ENCODE peak calls at places on chromosome 4, in six cellular contexts. B is globus pallidus, T is Daoy, W is heart right ventricle, I is HuH-7, K is GM06990. H is an unnamed sample.

GRCh38 chr4:40916880-40917279 is 167.1 kb downstream of the NSUN7 start:
- DNase-seq in B (no peak), T (peak), W (no peak), I (peak), K (no peak), H (peak)

GRCh38 chr4:41661447-41662076 is 87.0 kb downstream of the PHOX2B start:
- DNase-seq in B (peak), T (peak), W (peak), I (peak), K (no peak), H (peak)

GRCh38 chr4:172980178-172980577 is 188.4 kb upstream of the GALNT7 start:
- DNase-seq in B (no peak), T (no peak), W (no peak), I (no peak), K (no peak), H (no peak)

GRCh38 chr4:153809307-153809706 is 20.4 kb upstream of the SFRP2 start:
- DNase-seq in B (no peak), T (no peak), W (no peak), I (no peak), K (no peak), H (no peak)

GRCh38 chr4:6331018-6331417 is 61.4 kb downstream of the WFS1 start:
- DNase-seq in B (no peak), T (peak), W (no peak), I (no peak), K (no peak), H (peak)

GRCh38 chr4:25399502-25399901 is 22.4 kb downstream of the ANAPC4 start:
- DNase-seq in B (no peak), T (no peak), W (no peak), I (no peak), K (no peak), H (no peak)

GRCh38 chr4:186132577-186133277 is 28.2 kb downstream of the FAM149A start:
- DNase-seq in B (no peak), T (peak), W (no peak), I (peak), K (no peak), H (peak)

GRCh38 chr4:138891610-138892009 is 124.0 kb upstream of the NOCT start:
- DNase-seq in B (no peak), T (peak), W (no peak), I (no peak), K (no peak), H (no peak)